ENCODE peak calls at places on chromosomes 12 and 14, in six cellular contexts. P is fibroblast of pulmonary artery, M is A549, O is glutamatergic neuron, U is tibial artery, J is IMR-90. E is an unnamed sample.
A peak's percentile ranks its signal among the peaks of the same experiment; 100 is the strongest.

GRCh38 chr12:96197503-96198272 is 3.5 kb downstream of the ELK3 start:
- DNase-seq in P (peak; percentile 93), M (peak; percentile 86), O (no peak), U (no peak), J (peak; percentile 97), E (peak; percentile 90)

GRCh38 chr14:95523051-95523817 is 6.8 kb upstream of the SYNE3 start:
- DNase-seq in P (peak; percentile 49), M (no peak), O (no peak), U (no peak), J (peak; percentile 55), E (peak; percentile 81)

GRCh38 chr14:77124345-77125274 is 17.0 kb downstream of the ZDHHC22 start:
- DNase-seq in P (peak; percentile 34), M (peak; percentile 48), O (peak; percentile 65), U (no peak), J (peak; percentile 16), E (peak; percentile 44)

GRCh38 chr14:57578427-57579220 is 85.0 kb upstream of the CCDC198 start:
- DNase-seq in P (no peak), M (no peak), O (no peak), U (no peak), J (no peak), E (no peak)

GRCh38 chr14:74512431-74512830 is 18.9 kb downstream of the ISCA2 start:
- DNase-seq in P (no peak), M (no peak), O (no peak), U (no peak), J (no peak), E (no peak)

GRCh38 chr12:89181271-89181920 is 170.9 kb downstream of the DUSP6 start:
- DNase-seq in P (peak; percentile 87), M (peak; percentile 61), O (no peak), U (no peak), J (peak; percentile 78), E (peak; percentile 91)

GRCh38 chr14:104687601-104688504 is 1.6 kb upstream of the INF2 start:
- DNase-seq in P (peak; percentile 65), M (peak; percentile 94), O (no peak), U (peak; percentile 60), J (no peak), E (peak; percentile 54)

GRCh38 chr12:27277846-27278260 is 33.8 kb downstream of the STK38L start:
- DNase-seq in P (peak; percentile 95), M (peak; percentile 62), O (no peak), U (peak; percentile 39), J (peak; percentile 97), E (peak; percentile 91)

GRCh38 chr12:51922762-51923505 is 15.6 kb downstream of the ACVRL1 start:
- DNase-seq in P (peak; percentile 76), M (peak; percentile 22), O (no peak), U (peak; percentile 78), J (peak; percentile 79), E (peak; percentile 50)

GRCh38 chr12:103820881-103821489 is 20.0 kb downstream of the NT5DC3 start:
- DNase-seq in P (no peak), M (no peak), O (no peak), U (no peak), J (no peak), E (no peak)

DNA sequence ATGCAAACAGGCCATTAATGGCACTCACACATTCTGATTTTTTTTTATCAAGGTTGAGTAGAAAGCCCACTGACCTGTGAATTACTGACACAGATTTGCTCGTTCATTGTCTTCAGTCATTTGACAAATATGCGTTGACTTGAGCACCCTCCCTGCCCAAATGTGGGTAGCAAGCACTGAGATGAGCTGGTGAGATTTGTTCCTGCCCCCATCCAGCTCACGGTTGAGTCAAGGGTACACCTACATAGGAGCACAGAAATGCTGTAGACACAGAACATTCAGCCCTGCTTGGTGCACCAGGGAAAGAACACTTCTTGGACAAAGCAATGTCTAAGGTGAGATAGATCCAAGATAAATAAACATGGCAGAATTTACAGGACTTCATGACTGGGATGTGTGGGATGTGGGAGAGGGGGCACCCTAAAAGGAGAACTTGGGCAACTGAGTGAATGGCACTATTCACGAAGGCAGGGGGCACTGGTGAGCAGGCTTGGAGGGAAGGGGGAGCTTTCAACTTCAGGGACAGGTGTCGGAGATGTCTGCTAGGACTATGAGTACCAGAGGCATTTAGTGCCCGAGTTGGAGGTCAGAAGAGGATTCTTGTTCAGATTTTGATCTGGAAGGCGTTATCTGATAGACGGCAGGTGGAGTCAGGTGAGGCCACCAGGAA is 213.4 kb downstream of the VRK1 start:
- DNase-seq in P (no peak), M (no peak), O (no peak), U (no peak), J (no peak), E (no peak)
- TF ChIP-seq CTCF in P (no peak), M (no peak), O (peak; percentile 19), U (no peak), J (no peak), E (no peak)

GRCh38 chr12:56116267-56117081 is at the start of gene RPL41:
- DNase-seq in P (peak; percentile 96), M (peak; percentile 97), O (peak; percentile 92), U (peak; percentile 93), J (peak; percentile 91), E (peak; percentile 95)
- TF ChIP-seq CTCF in P (no peak), M (no peak), O (no peak), U (no peak), J (no peak), E (no peak)

GRCh38 chr14:99561827-99562226 is 42.2 kb downstream of the CCDC85C start:
- DNase-seq in P (no peak), M (no peak), O (no peak), U (no peak), J (no peak), E (no peak)

GRCh38 chr14:99564903-99565259 is 39.1 kb downstream of the CCDC85C start:
- DNase-seq in P (no peak), M (no peak), O (no peak), U (no peak), J (no peak), E (no peak)

GRCh38 chr14:99563749-99564129 is 40.3 kb downstream of the CCDC85C start:
- DNase-seq in P (no peak), M (no peak), O (no peak), U (no peak), J (no peak), E (no peak)

GRCh38 chr14:99564256-99564902 is 39.6 kb downstream of the CCDC85C start:
- DNase-seq in P (peak; percentile 91), M (peak; percentile 44), O (no peak), U (peak; percentile 46), J (peak; percentile 81), E (peak; percentile 86)

DNA sequence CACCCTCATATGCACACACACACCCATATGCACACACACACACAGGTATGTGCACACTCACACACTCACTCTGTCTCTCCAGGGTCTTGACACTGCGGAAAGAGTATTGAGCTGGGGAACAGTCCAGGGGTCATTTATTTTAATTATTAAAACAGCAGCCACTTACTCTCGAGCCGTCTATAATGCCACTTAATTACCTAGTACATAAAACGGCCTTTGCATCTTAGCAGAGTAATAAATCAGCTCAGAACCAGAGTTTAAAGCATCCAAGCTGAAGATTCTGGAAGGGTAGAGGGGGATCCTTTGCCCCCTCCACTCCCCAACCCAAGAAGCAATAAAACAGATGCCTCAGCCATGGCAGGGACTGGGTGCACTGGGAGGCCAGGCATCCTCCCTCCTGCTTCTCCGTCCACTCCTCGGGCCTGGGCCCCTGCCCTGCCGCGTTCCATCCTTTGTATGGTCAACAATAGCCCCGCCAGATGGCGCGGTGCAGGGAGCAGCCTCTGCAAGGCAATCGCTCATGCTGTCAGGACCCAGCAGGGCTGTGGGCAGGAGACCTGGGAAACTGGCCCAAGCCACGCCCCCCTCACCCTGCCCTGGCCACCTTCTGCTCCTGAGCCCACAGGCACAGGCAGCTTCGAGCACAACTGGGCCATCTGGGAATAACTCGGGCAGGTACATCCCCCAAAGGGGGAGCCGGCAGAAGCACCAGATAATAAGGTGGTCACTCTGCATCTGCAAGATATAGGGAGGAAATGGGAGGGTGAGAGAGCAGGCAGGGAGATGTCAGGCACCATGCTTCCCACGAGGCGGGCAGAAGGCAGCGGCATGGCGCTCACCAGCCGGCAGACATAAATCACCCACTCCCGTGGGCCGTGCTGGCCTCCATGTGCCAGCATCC is 40.9 kb downstream of the CCDC85C start:
- DNase-seq in P (peak; percentile 75), M (peak; percentile 86), O (peak; percentile 86), U (no peak), J (peak; percentile 65), E (peak; percentile 76)
- TF ChIP-seq CTCF in P (peak; percentile 51), M (peak; percentile 67), O (no peak), U (peak; percentile 28), J (peak; percentile 49), E (peak; percentile 79)

GRCh38 chr14:75577090-75577489 is 1.3 kb upstream of the FLVCR2 start:
- DNase-seq in P (no peak), M (no peak), O (no peak), U (no peak), J (no peak), E (no peak)

GRCh38 chr14:75578786-75579781 is 664 bp downstream of the FLVCR2 start:
- DNase-seq in P (peak; percentile 50), M (peak; percentile 52), O (no peak), U (peak; percentile 56), J (peak; percentile 31), E (peak; percentile 29)

GRCh38 chr14:75579882-75580281 is 1.5 kb downstream of the FLVCR2 start:
- DNase-seq in P (peak; percentile 8), M (no peak), O (no peak), U (no peak), J (no peak), E (no peak)

GRCh38 chr14:75578099-75578785 is at the start of gene FLVCR2:
- DNase-seq in P (peak; percentile 75), M (peak; percentile 62), O (peak; percentile 55), U (peak; percentile 83), J (peak; percentile 49), E (peak; percentile 87)

GRCh38 chr14:75577724-75578098 is 709 bp upstream of the FLVCR2 start:
- DNase-seq in P (peak; percentile 91), M (peak; percentile 86), O (peak; percentile 83), U (peak; percentile 90), J (peak; percentile 77), E (peak; percentile 92)
- TF ChIP-seq CTCF in P (peak; percentile 90), M (peak; percentile 86), O (no peak), U (peak; percentile 75), J (peak; percentile 77), E (peak; percentile 89)

DNA sequence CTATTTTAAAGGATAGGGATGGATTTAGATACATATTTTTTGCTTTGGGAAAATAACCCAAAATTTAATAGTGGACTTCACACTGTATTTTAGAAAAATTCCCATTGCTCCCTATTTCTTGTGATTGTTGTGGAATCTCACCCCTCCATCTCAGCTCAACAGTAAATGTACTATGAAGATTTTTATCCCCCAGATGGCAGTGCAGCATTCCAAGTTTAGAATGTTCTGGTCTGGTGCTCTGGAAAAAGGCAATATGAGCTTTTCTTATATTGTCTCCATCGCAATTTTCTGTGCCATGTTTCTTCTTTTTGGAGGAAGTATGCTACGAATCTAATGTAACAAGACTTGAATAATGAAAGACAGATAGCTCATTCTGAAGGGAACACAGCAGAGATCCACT is 471.7 kb upstream of the SYT1 start:
- DNase-seq in P (peak; percentile 46), M (peak; percentile 32), O (no peak), U (no peak), J (peak; percentile 30), E (peak; percentile 73)
- TF ChIP-seq CTCF in P (peak; percentile 13), M (peak; percentile 57), O (no peak), U (no peak), J (peak; percentile 40), E (peak; percentile 65)